ENCODE peak calls at places on chromosomes 2 and 18, in eight cellular contexts. M, W, G, H, R, C, Q and Y are unnamed samples.

GRCh38 chr2:56580242-56580641 is 396.5 kb downstream of the CCDC85A start:
- DNase-seq in M (peak; percentile 92), W (no peak), G (no peak), H (no peak), R (no peak), C (no peak), Q (no peak), Y (no peak)

GRCh38 chr2:165572155-165572554 is 102.7 kb downstream of the CSRNP3 start:
- DNase-seq in M (peak; percentile 8), W (no peak), G (peak; percentile 29), H (no peak), R (no peak), C (no peak), Q (no peak), Y (no peak)

GRCh38 chr2:182132605-182133004 is 147.0 kb downstream of the PPP1R1C start:
- DNase-seq in M (peak; percentile 12), W (no peak), G (no peak), H (no peak), R (no peak), C (no peak), Q (no peak), Y (no peak)

GRCh38 chr2:26809876-26810577 is 24.2 kb downstream of the CENPA start:
- DNase-seq in M (no peak), W (no peak), G (no peak), H (no peak), R (no peak), C (no peak), Q (no peak), Y (no peak)

GRCh38 chr2:113253453-113253852 is 25.3 kb downstream of the PAX8 start:
- DNase-seq in M (no peak), W (no peak), G (no peak), H (no peak), R (no peak), C (no peak), Q (no peak), Y (no peak)

GRCh38 chr2:215791481-215791937 is 221.8 kb downstream of the MREG start:
- DNase-seq in M (no peak), W (no peak), G (no peak), H (no peak), R (no peak), C (no peak), Q (no peak), Y (no peak)

GRCh38 chr2:101435011-101435862 is 39.7 kb downstream of the RFX8 start:
- DNase-seq in M (peak; percentile 77), W (no peak), G (peak; percentile 93), H (no peak), R (no peak), C (no peak), Q (no peak), Y (no peak)

GRCh38 chr18:5059540-5060032 is 137.5 kb downstream of the AKAIN1 start:
- DNase-seq in M (no peak), W (no peak), G (no peak), H (no peak), R (no peak), C (no peak), Q (no peak), Y (no peak)

GRCh38 chr2:137383391-137383790 is 580.9 kb upstream of the HNMT start:
- DNase-seq in M (no peak), W (no peak), G (peak; percentile 30), H (no peak), R (no peak), C (no peak), Q (no peak), Y (no peak)

GRCh38 chr18:22828171-22828570 is 105.0 kb upstream of the RBBP8 start:
- DNase-seq in M (peak; percentile 93), W (no peak), G (no peak), H (no peak), R (no peak), C (no peak), Q (no peak), Y (no peak)

GRCh38 chr18:31791817-31792579 is 31.3 kb upstream of the SLC25A52 start:
- DNase-seq in M (no peak), W (no peak), G (no peak), H (no peak), R (no peak), C (no peak), Q (no peak), Y (no peak)

GRCh38 chr18:56575819-56576663 is 62.4 kb downstream of the TXNL1 start:
- DNase-seq in M (peak; percentile 47), W (no peak), G (peak; percentile 71), H (no peak), R (no peak), C (no peak), Q (peak; percentile 78), Y (no peak)

GRCh38 chr18:48456838-48457237 is 47.7 kb upstream of the ZBTB7C start:
- DNase-seq in M (no peak), W (no peak), G (no peak), H (no peak), R (no peak), C (no peak), Q (no peak), Y (no peak)

GRCh38 chr2:121506187-121506586 is 24.5 kb upstream of the RNU4ATAC start:
- DNase-seq in M (no peak), W (no peak), G (no peak), H (no peak), R (no peak), C (no peak), Q (no peak), Y (no peak)

GRCh38 chr2:29487967-29488550 is 372.8 kb downstream of the CLIP4 start:
- DNase-seq in M (peak; percentile 66), W (no peak), G (no peak), H (no peak), R (no peak), C (no peak), Q (no peak), Y (no peak)

GRCh38 chr2:135620223-135620622 is 88.9 kb downstream of the R3HDM1 start:
- DNase-seq in M (no peak), W (no peak), G (no peak), H (no peak), R (no peak), C (no peak), Q (no peak), Y (no peak)
- H3K27ac ChIP-seq in M (no peak overlapping the region), W (no peak overlapping the region), G (no peak overlapping the region), H (no peak overlapping the region), R (no peak overlapping the region), C (no peak overlapping the region), Q (no peak overlapping the region), Y (no peak overlapping the region)

DNA sequence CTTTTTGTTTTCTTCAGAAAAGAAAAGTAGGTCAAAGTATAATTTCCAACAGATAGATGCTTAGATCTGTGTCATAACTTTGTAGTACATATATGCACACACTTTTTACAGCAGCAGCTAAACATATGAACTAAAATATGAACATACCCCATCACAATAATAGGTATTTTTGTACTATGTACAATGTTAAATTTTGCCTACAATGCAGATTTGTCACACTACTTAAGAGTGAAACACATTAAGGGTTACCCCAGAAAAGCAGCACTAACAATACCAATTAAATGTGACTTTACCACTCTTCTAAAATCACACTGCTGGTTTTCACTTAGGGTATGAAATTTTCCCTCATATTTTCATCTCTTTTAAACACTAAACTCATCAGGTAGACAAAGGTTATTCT is 22.9 kb downstream of the HEATR5B start:
- DNase-seq in M (no peak), W (no peak), G (no peak), H (no peak), R (no peak), C (no peak), Q (no peak), Y (no peak)
- H3K36me3 ChIP-seq in M (peaks cover 3% of the 10 kb centered on the region), W (peaks cover 38% of the 10 kb centered on the region), G (peaks cover 7% of the 10 kb centered on the region), H (peaks cover 3% of the 10 kb centered on the region), R (peaks cover 84% of the 10 kb centered on the region), C (peaks cover 56% of the 10 kb centered on the region), Q (no peaks in the 10 kb centered on the region), Y (peaks cover 33% of the 10 kb centered on the region)

GRCh38 chr2:3409627-3410170 is 30.2 kb downstream of the TRAPPC12 start:
- DNase-seq in M (no peak), W (no peak), G (no peak), H (no peak), R (no peak), C (no peak), Q (no peak), Y (no peak)

GRCh38 chr2:3405876-3406275 is 26.4 kb downstream of the TRAPPC12 start:
- DNase-seq in M (no peak), W (no peak), G (no peak), H (no peak), R (peak; percentile 43), C (no peak), Q (no peak), Y (no peak)

GRCh38 chr2:3411103-3411502 is 31.6 kb downstream of the TRAPPC12 start:
- DNase-seq in M (no peak), W (no peak), G (no peak), H (no peak), R (no peak), C (no peak), Q (no peak), Y (no peak)

GRCh38 chr2:3406501-3406900 is 27.0 kb downstream of the TRAPPC12 start:
- DNase-seq in M (no peak), W (no peak), G (no peak), H (no peak), R (peak; percentile 55), C (no peak), Q (no peak), Y (no peak)

DNA sequence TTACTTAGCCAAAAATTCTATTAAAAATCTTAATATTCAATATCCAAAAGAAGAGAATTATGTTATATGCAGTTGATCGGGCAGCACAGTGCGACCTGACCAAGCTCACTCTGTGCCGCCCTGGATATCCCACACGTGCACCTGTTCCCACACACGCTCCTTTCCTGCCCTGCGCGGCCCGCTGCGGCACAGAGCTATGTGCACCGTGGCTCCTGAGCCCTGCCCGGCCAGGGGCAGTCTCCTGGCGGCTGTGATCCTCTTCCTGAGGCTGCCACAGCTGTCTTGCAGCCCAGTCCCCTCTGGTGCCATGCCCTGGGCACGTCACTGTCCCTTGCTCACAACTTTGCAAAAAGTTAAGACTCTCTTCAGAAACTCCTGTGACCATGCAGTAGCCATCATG is 29.3 kb downstream of the TRAPPC12 start:
- DNase-seq in M (no peak), W (no peak), G (no peak), H (no peak), R (no peak), C (no peak), Q (no peak), Y (no peak)
- H3K27ac ChIP-seq in M (no peak overlapping the region), W (no peak overlapping the region), G (no peak overlapping the region), H (no peak overlapping the region), R (no peak overlapping the region), C (no peak overlapping the region), Q (no peak overlapping the region), Y (no peak overlapping the region)

GRCh38 chr2:103268841-103269498 is 507.1 kb downstream of the TMEM182 start:
- DNase-seq in M (no peak), W (no peak), G (no peak), H (peak; percentile 13), R (no peak), C (no peak), Q (no peak), Y (no peak)
- H3K36me3 ChIP-seq in M (no peaks in the 10 kb centered on the region), W (no peaks in the 10 kb centered on the region), G (peaks cover 6% of the 10 kb centered on the region), H (no peaks in the 10 kb centered on the region), R (no peaks in the 10 kb centered on the region), C (no peaks in the 10 kb centered on the region), Q (no peaks in the 10 kb centered on the region), Y (no peaks in the 10 kb centered on the region)

GRCh38 chr2:70104231-70105111 is 17.2 kb downstream of the PCBP1 start:
- DNase-seq in M (peak; percentile 60), W (no peak), G (no peak), H (peak; percentile 55), R (no peak), C (peak; percentile 45), Q (no peak), Y (no peak)
- H3K27ac ChIP-seq in M (no peak overlapping the region), W (peak overlapping the region; percentile 59), G (no peak overlapping the region), H (peak overlapping the region; percentile 28), R (no peak overlapping the region), C (peak overlapping the region; percentile 11), Q (peak overlapping the region; percentile 61), Y (peak overlapping the region; percentile 80)